ENCODE peak calls at places on chromosomes 6 and 20, in five cellular contexts. One of them, this sample, is unnamed.

GRCh38 chr20:52889225-52889624 is 82.9 kb upstream of the TSHZ2 start:
- ATAC-seq in Panc1: no peak
- ATAC-seq in activated CD8-positive, alpha-beta T cell treated with anti-CD3 and anti-CD28 coated beads for 36 hours: no peak
- ATAC-seq in mucosa of descending colon: no peak
- ATAC-seq in IMR-90: no peak
- ATAC-seq in this sample: no peak

GRCh38 chr6:136762022-136762975 is 30.0 kb downstream of the MAP3K5 start:
- ATAC-seq in Panc1: peak
- ATAC-seq in activated CD8-positive, alpha-beta T cell treated with anti-CD3 and anti-CD28 coated beads for 36 hours: no peak
- ATAC-seq in mucosa of descending colon: peak
- ATAC-seq in IMR-90: peak
- ATAC-seq in this sample: peak

GRCh38 chr6:147202516-147203310 is 1.5 kb upstream of the STXBP5 start:
- ATAC-seq in Panc1: peak
- ATAC-seq in activated CD8-positive, alpha-beta T cell treated with anti-CD3 and anti-CD28 coated beads for 36 hours: peak
- ATAC-seq in mucosa of descending colon: peak
- ATAC-seq in IMR-90: peak
- ATAC-seq in this sample: peak

GRCh38 chr20:37727247-37727956 is 33.6 kb downstream of the CTNNBL1 start:
- ATAC-seq in Panc1: no peak
- ATAC-seq in activated CD8-positive, alpha-beta T cell treated with anti-CD3 and anti-CD28 coated beads for 36 hours: no peak
- ATAC-seq in mucosa of descending colon: no peak
- ATAC-seq in IMR-90: peak
- ATAC-seq in this sample: peak

GRCh38 chr20:11891827-11892521 is 25.7 kb upstream of the BTBD3 start:
- ATAC-seq in Panc1: peak
- ATAC-seq in activated CD8-positive, alpha-beta T cell treated with anti-CD3 and anti-CD28 coated beads for 36 hours: peak
- ATAC-seq in mucosa of descending colon: peak
- ATAC-seq in IMR-90: peak
- ATAC-seq in this sample: no peak

GRCh38 chr6:92715991-92716390 is 703.4 kb downstream of the EPHA7 start:
- ATAC-seq in Panc1: no peak
- ATAC-seq in activated CD8-positive, alpha-beta T cell treated with anti-CD3 and anti-CD28 coated beads for 36 hours: no peak
- ATAC-seq in mucosa of descending colon: no peak
- ATAC-seq in IMR-90: peak
- ATAC-seq in this sample: no peak

GRCh38 chr20:46139908-46140482 is 21.9 kb downstream of the CD40 start:
- ATAC-seq in Panc1: no peak
- ATAC-seq in activated CD8-positive, alpha-beta T cell treated with anti-CD3 and anti-CD28 coated beads for 36 hours: no peak
- ATAC-seq in mucosa of descending colon: no peak
- ATAC-seq in IMR-90: no peak
- ATAC-seq in this sample: no peak

GRCh38 chr6:75431379-75431778 is 62.2 kb downstream of the FILIP1 start:
- ATAC-seq in Panc1: no peak
- ATAC-seq in activated CD8-positive, alpha-beta T cell treated with anti-CD3 and anti-CD28 coated beads for 36 hours: peak
- ATAC-seq in mucosa of descending colon: peak
- ATAC-seq in IMR-90: peak
- ATAC-seq in this sample: peak

GRCh38 chr20:63246490-63247284 is 7.6 kb downstream of the NKAIN4 start:
- ATAC-seq in Panc1: no peak
- ATAC-seq in activated CD8-positive, alpha-beta T cell treated with anti-CD3 and anti-CD28 coated beads for 36 hours: no peak
- ATAC-seq in mucosa of descending colon: peak
- ATAC-seq in IMR-90: no peak
- ATAC-seq in this sample: no peak

GRCh38 chr20:32028647-32029372 is 18.6 kb downstream of the CCM2L start:
- ATAC-seq in Panc1: no peak
- ATAC-seq in activated CD8-positive, alpha-beta T cell treated with anti-CD3 and anti-CD28 coated beads for 36 hours: no peak
- ATAC-seq in mucosa of descending colon: no peak
- ATAC-seq in IMR-90: no peak
- ATAC-seq in this sample: no peak

GRCh38 chr20:24045621-24046020 is 57.0 kb upstream of the GGTLC1 start:
- ATAC-seq in Panc1: no peak
- ATAC-seq in activated CD8-positive, alpha-beta T cell treated with anti-CD3 and anti-CD28 coated beads for 36 hours: peak
- ATAC-seq in mucosa of descending colon: no peak
- ATAC-seq in IMR-90: no peak
- ATAC-seq in this sample: no peak

GRCh38 chr6:28215425-28215824 is 9.7 kb upstream of the ZSCAN9 start:
- ATAC-seq in Panc1: no peak
- ATAC-seq in activated CD8-positive, alpha-beta T cell treated with anti-CD3 and anti-CD28 coated beads for 36 hours: no peak
- ATAC-seq in mucosa of descending colon: peak
- ATAC-seq in IMR-90: no peak
- ATAC-seq in this sample: no peak

GRCh38 chr6:15551798-15552197 is 111.0 kb downstream of the DTNBP1 start:
- ATAC-seq in Panc1: no peak
- ATAC-seq in activated CD8-positive, alpha-beta T cell treated with anti-CD3 and anti-CD28 coated beads for 36 hours: no peak
- ATAC-seq in mucosa of descending colon: peak
- ATAC-seq in IMR-90: no peak
- ATAC-seq in this sample: peak

GRCh38 chr20:11995750-11996567 is 78.3 kb downstream of the BTBD3 start:
- ATAC-seq in Panc1: no peak
- ATAC-seq in activated CD8-positive, alpha-beta T cell treated with anti-CD3 and anti-CD28 coated beads for 36 hours: no peak
- ATAC-seq in mucosa of descending colon: peak
- ATAC-seq in IMR-90: no peak
- ATAC-seq in this sample: no peak

GRCh38 chr6:26599134-26599533 is 2.4 kb downstream of the ABT1 start:
- ATAC-seq in Panc1: no peak
- ATAC-seq in activated CD8-positive, alpha-beta T cell treated with anti-CD3 and anti-CD28 coated beads for 36 hours: no peak
- ATAC-seq in mucosa of descending colon: no peak
- ATAC-seq in IMR-90: no peak
- ATAC-seq in this sample: no peak

GRCh38 chr6:170188571-170189001 is 102.3 kb downstream of the DLL1 start:
- ATAC-seq in Panc1: no peak
- ATAC-seq in activated CD8-positive, alpha-beta T cell treated with anti-CD3 and anti-CD28 coated beads for 36 hours: no peak
- ATAC-seq in mucosa of descending colon: no peak
- ATAC-seq in IMR-90: no peak
- ATAC-seq in this sample: no peak

GRCh38 chr20:37223053-37223452 is 38.6 kb downstream of the GHRH start:
- ATAC-seq in Panc1: no peak
- ATAC-seq in activated CD8-positive, alpha-beta T cell treated with anti-CD3 and anti-CD28 coated beads for 36 hours: peak
- ATAC-seq in mucosa of descending colon: peak
- ATAC-seq in IMR-90: peak
- ATAC-seq in this sample: peak

GRCh38 chr6:51001399-51001798 is 182.7 kb downstream of the TFAP2B start:
- ATAC-seq in Panc1: no peak
- ATAC-seq in activated CD8-positive, alpha-beta T cell treated with anti-CD3 and anti-CD28 coated beads for 36 hours: no peak
- ATAC-seq in mucosa of descending colon: no peak
- ATAC-seq in IMR-90: no peak
- ATAC-seq in this sample: no peak

GRCh38 chr6:138663892-138664291 is 109.7 kb upstream of the CCDC28A start:
- ATAC-seq in Panc1: no peak
- ATAC-seq in activated CD8-positive, alpha-beta T cell treated with anti-CD3 and anti-CD28 coated beads for 36 hours: no peak
- ATAC-seq in mucosa of descending colon: no peak
- ATAC-seq in IMR-90: no peak
- ATAC-seq in this sample: no peak

GRCh38 chr20:50372770-50373088 is 137.5 kb upstream of the PTPN1 start:
- ATAC-seq in Panc1: no peak
- ATAC-seq in activated CD8-positive, alpha-beta T cell treated with anti-CD3 and anti-CD28 coated beads for 36 hours: no peak
- ATAC-seq in mucosa of descending colon: peak
- ATAC-seq in IMR-90: no peak
- ATAC-seq in this sample: no peak

GRCh38 chr6:7541175-7542064 is at the start of gene DSP:
- ATAC-seq in Panc1: peak
- ATAC-seq in activated CD8-positive, alpha-beta T cell treated with anti-CD3 and anti-CD28 coated beads for 36 hours: peak
- ATAC-seq in mucosa of descending colon: peak
- ATAC-seq in IMR-90: peak
- ATAC-seq in this sample: peak

GRCh38 chr20:41150664-41151063 is 13.3 kb downstream of the PLCG1 start:
- ATAC-seq in Panc1: no peak
- ATAC-seq in activated CD8-positive, alpha-beta T cell treated with anti-CD3 and anti-CD28 coated beads for 36 hours: peak
- ATAC-seq in mucosa of descending colon: peak
- ATAC-seq in IMR-90: no peak
- ATAC-seq in this sample: peak

GRCh38 chr20:20621191-20621590 is 91.3 kb downstream of the RALGAPA2 start:
- ATAC-seq in Panc1: no peak
- ATAC-seq in activated CD8-positive, alpha-beta T cell treated with anti-CD3 and anti-CD28 coated beads for 36 hours: no peak
- ATAC-seq in mucosa of descending colon: no peak
- ATAC-seq in IMR-90: no peak
- ATAC-seq in this sample: no peak

GRCh38 chr6:54990001-54990400 is 143.4 kb downstream of the FAM83B start:
- ATAC-seq in Panc1: no peak
- ATAC-seq in activated CD8-positive, alpha-beta T cell treated with anti-CD3 and anti-CD28 coated beads for 36 hours: no peak
- ATAC-seq in mucosa of descending colon: no peak
- ATAC-seq in IMR-90: no peak
- ATAC-seq in this sample: no peak

GRCh38 chr6:54993948-54994347 is 147.4 kb downstream of the FAM83B start:
- ATAC-seq in Panc1: no peak
- ATAC-seq in activated CD8-positive, alpha-beta T cell treated with anti-CD3 and anti-CD28 coated beads for 36 hours: no peak
- ATAC-seq in mucosa of descending colon: peak
- ATAC-seq in IMR-90: no peak
- ATAC-seq in this sample: no peak

GRCh38 chr6:54991761-54992330 is 145.3 kb downstream of the FAM83B start:
- ATAC-seq in Panc1: no peak
- ATAC-seq in activated CD8-positive, alpha-beta T cell treated with anti-CD3 and anti-CD28 coated beads for 36 hours: no peak
- ATAC-seq in mucosa of descending colon: no peak
- ATAC-seq in IMR-90: no peak
- ATAC-seq in this sample: no peak

GRCh38 chr6:54993294-54993693 is 146.7 kb downstream of the FAM83B start:
- ATAC-seq in Panc1: no peak
- ATAC-seq in activated CD8-positive, alpha-beta T cell treated with anti-CD3 and anti-CD28 coated beads for 36 hours: no peak
- ATAC-seq in mucosa of descending colon: no peak
- ATAC-seq in IMR-90: no peak
- ATAC-seq in this sample: no peak

DNA sequence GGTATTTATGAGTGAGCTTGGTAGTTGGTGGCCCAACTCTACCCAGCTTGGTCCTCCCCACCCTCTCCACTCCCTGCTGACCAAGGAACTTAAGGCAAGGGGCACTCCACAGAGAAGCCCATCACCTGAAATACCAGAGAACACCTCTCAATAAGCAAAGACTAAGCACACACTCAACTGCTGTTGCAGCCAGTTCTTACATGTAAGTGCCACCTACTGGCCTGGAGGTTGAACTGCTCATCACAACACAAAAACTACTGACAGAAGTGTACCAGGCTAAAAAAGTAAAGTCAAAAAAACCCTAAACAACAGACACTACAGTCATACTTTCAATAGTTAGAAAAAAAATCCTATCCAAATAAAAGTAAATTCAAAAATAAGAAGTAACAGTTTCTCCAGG is 146.2 kb downstream of the FAM83B start:
- ATAC-seq in Panc1: no peak
- ATAC-seq in activated CD8-positive, alpha-beta T cell treated with anti-CD3 and anti-CD28 coated beads for 36 hours: no peak
- ATAC-seq in mucosa of descending colon: peak
- ATAC-seq in IMR-90: no peak
- ATAC-seq in this sample: peak
- TF ChIP-seq CTCF in Panc1: peak
- TF ChIP-seq CTCF in activated CD8-positive, alpha-beta T cell treated with anti-CD3 and anti-CD28 coated beads for 36 hours: no peak
- TF ChIP-seq CTCF in mucosa of descending colon: no peak
- TF ChIP-seq CTCF in IMR-90: peak
- TF ChIP-seq CTCF in this sample: no peak

DNA sequence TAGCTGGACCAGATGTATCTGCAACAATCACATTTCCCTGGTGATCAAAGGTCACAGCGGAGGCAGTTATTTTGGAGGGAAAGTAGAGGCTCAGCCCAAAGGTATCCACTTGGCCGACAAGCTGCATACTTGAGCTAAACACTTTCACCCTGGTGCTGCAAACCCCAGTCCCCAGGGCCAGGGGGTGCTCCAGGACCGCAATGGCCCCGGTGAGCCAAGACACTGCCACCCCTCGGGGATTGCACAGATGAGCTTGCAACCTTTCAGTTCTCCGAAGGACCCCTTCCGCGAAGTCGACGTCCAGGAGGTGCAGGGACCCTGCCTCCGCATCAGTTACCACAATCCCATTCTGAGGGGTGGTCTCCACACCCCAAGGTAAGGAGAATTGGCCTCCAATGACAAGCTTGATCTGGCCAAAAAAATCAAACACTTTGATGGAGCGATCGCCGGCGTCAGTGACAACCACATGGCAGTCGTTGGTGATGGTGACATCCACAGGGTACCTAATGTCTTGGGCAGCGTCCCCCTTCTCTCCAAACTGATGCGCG is 823 bp downstream of the NHLRC1 start:
- ATAC-seq in Panc1: no peak
- ATAC-seq in activated CD8-positive, alpha-beta T cell treated with anti-CD3 and anti-CD28 coated beads for 36 hours: no peak
- ATAC-seq in mucosa of descending colon: no peak
- ATAC-seq in IMR-90: no peak
- ATAC-seq in this sample: no peak
- TF ChIP-seq CTCF in Panc1: no peak
- TF ChIP-seq CTCF in activated CD8-positive, alpha-beta T cell treated with anti-CD3 and anti-CD28 coated beads for 36 hours: no peak
- TF ChIP-seq CTCF in mucosa of descending colon: no peak
- TF ChIP-seq CTCF in IMR-90: no peak
- TF ChIP-seq CTCF in this sample: no peak

GRCh38 chr6:79673947-79674346 is 42.8 kb downstream of the SH3BGRL2 start:
- ATAC-seq in Panc1: no peak
- ATAC-seq in activated CD8-positive, alpha-beta T cell treated with anti-CD3 and anti-CD28 coated beads for 36 hours: no peak
- ATAC-seq in mucosa of descending colon: no peak
- ATAC-seq in IMR-90: no peak
- ATAC-seq in this sample: no peak

GRCh38 chr6:79669766-79670165 is 38.6 kb downstream of the SH3BGRL2 start:
- ATAC-seq in Panc1: no peak
- ATAC-seq in activated CD8-positive, alpha-beta T cell treated with anti-CD3 and anti-CD28 coated beads for 36 hours: no peak
- ATAC-seq in mucosa of descending colon: no peak
- ATAC-seq in IMR-90: no peak
- ATAC-seq in this sample: no peak

GRCh38 chr6:79670789-79671188 is 39.7 kb downstream of the SH3BGRL2 start:
- ATAC-seq in Panc1: no peak
- ATAC-seq in activated CD8-positive, alpha-beta T cell treated with anti-CD3 and anti-CD28 coated beads for 36 hours: no peak
- ATAC-seq in mucosa of descending colon: peak
- ATAC-seq in IMR-90: no peak
- ATAC-seq in this sample: no peak

GRCh38 chr6:79671605-79672266 is 40.6 kb downstream of the SH3BGRL2 start:
- ATAC-seq in Panc1: peak
- ATAC-seq in activated CD8-positive, alpha-beta T cell treated with anti-CD3 and anti-CD28 coated beads for 36 hours: peak
- ATAC-seq in mucosa of descending colon: peak
- ATAC-seq in IMR-90: peak
- ATAC-seq in this sample: peak

DNA sequence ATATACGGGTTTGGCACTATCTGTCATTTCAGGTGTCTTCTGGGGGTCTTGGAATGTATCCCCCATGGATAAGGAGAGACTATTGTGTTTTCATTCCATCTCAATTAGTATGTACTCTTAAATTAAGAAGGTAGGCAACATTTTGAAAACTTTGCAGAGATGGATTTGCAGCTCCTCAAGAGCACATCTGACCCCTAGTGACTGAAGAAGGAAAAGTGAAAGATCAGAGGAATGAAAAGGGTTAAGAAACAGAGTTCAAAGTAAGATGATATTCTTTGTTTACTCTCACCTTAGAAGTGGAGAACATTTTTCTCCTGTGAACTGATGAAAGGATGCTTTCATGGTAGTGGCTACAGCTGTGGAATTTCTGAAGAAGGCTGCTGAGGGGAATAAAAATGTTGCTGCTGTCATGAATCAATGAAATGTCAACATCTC is 41.5 kb downstream of the SH3BGRL2 start:
- ATAC-seq in Panc1: peak
- ATAC-seq in activated CD8-positive, alpha-beta T cell treated with anti-CD3 and anti-CD28 coated beads for 36 hours: no peak
- ATAC-seq in mucosa of descending colon: peak
- ATAC-seq in IMR-90: peak
- ATAC-seq in this sample: no peak
- TF ChIP-seq CTCF in Panc1: peak
- TF ChIP-seq CTCF in activated CD8-positive, alpha-beta T cell treated with anti-CD3 and anti-CD28 coated beads for 36 hours: peak
- TF ChIP-seq CTCF in mucosa of descending colon: no peak
- TF ChIP-seq CTCF in IMR-90: peak
- TF ChIP-seq CTCF in this sample: no peak

DNA sequence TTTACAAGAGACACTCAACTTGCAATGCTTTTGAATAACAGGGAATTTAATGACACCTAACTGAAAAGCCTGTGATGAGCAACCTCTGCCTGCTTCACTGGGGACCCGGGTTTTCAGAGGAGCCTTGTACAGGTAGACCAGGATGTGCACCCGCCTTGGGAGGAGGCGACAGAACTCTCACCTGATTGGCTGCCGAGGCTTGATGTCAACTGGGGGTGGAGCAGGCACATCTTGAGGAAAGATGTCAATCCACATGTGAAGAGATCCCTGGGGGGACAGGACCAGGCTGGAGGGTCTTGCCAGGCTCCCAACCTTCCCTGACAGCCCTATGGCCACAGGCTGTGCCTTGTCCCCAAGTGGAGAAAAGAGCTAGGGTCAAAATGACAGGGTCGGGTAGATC is 19.8 kb downstream of the ERGIC3 start:
- ATAC-seq in Panc1: peak
- ATAC-seq in activated CD8-positive, alpha-beta T cell treated with anti-CD3 and anti-CD28 coated beads for 36 hours: no peak
- ATAC-seq in mucosa of descending colon: peak
- ATAC-seq in IMR-90: no peak
- ATAC-seq in this sample: no peak
- TF ChIP-seq CTCF in Panc1: peak
- TF ChIP-seq CTCF in activated CD8-positive, alpha-beta T cell treated with anti-CD3 and anti-CD28 coated beads for 36 hours: no peak
- TF ChIP-seq CTCF in mucosa of descending colon: no peak
- TF ChIP-seq CTCF in IMR-90: no peak
- TF ChIP-seq CTCF in this sample: no peak